ENCODE peak calls at places on chromosomes 13 and 19, in nine cellular contexts. C is heart right ventricle, V is thoracic aorta, W is IMR-90, F is psoas muscle, X is body of pancreas, D is fibroblast of lung, U is Peyer's patch, H is ascending aorta. S is an unnamed sample.

GRCh38 chr13:108609353-108609752 is 20.1 kb upstream of the MYO16 start:
- DNase-seq in C (no peak), V (no peak), W (peak), F (no peak), X (no peak), D (peak), U (no peak), H (no peak), S (no peak)

GRCh38 chr19:51136891-51137551 is 5.1 kb upstream of the SIGLEC7 start:
- DNase-seq in C (no peak), V (no peak), W (no peak), F (no peak), X (no peak), D (no peak), U (no peak), H (no peak), S (no peak)

GRCh38 chr13:24511824-24512207 is 762 bp downstream of the PARP4 start:
- DNase-seq in C (no peak), V (no peak), W (no peak), F (no peak), X (no peak), D (no peak), U (no peak), H (no peak), S (peak)

GRCh38 chr19:38838986-38839761 is 7.6 kb upstream of the ECH1 start:
- DNase-seq in C (no peak), V (no peak), W (no peak), F (no peak), X (no peak), D (no peak), U (no peak), H (no peak), S (no peak)

GRCh38 chr13:113667771-113668490 is 912 bp downstream of the GRK1 start:
- DNase-seq in C (no peak), V (no peak), W (no peak), F (no peak), X (peak), D (no peak), U (peak), H (no peak), S (peak)

GRCh38 chr19:4009990-4010807 is 2.7 kb downstream of the PIAS4 start:
- DNase-seq in C (no peak), V (no peak), W (peak), F (no peak), X (peak), D (peak), U (peak), H (no peak), S (no peak)

GRCh38 chr19:1862068-1862423 is 1.3 kb downstream of the KLF16 start:
- DNase-seq in C (no peak), V (no peak), W (no peak), F (no peak), X (no peak), D (no peak), U (no peak), H (no peak), S (no peak)

GRCh38 chr13:80884031-80884785 is 543.3 kb upstream of the SPRY2 start:
- DNase-seq in C (no peak), V (no peak), W (no peak), F (no peak), X (no peak), D (no peak), U (no peak), H (no peak), S (no peak)

GRCh38 chr13:35191883-35192282 is 249.8 kb downstream of the NBEA start:
- DNase-seq in C (no peak), V (no peak), W (no peak), F (no peak), X (no peak), D (peak), U (no peak), H (no peak), S (no peak)

GRCh38 chr19:7287716-7288115 is 6.5 kb downstream of the INSR start:
- DNase-seq in C (no peak), V (no peak), W (no peak), F (no peak), X (peak), D (no peak), U (no peak), H (no peak), S (no peak)

GRCh38 chr19:35260694-35261304 is 8.0 kb upstream of the USF2 start:
- DNase-seq in C (no peak), V (no peak), W (no peak), F (no peak), X (peak), D (no peak), U (peak), H (no peak), S (no peak)

GRCh38 chr19:11964858-11965645 is at the start of gene ZNF763:
- DNase-seq in C (peak), V (peak), W (peak), F (peak), X (peak), D (peak), U (peak), H (peak), S (peak)

GRCh38 chr19:41696402-41697197 is 8.5 kb upstream of the CEACAM7 start:
- DNase-seq in C (no peak), V (no peak), W (no peak), F (no peak), X (no peak), D (no peak), U (no peak), H (no peak), S (peak)

GRCh38 chr13:100630564-100630963 is 42.0 kb upstream of the GGACT start:
- DNase-seq in C (no peak), V (no peak), W (no peak), F (no peak), X (no peak), D (no peak), U (no peak), H (no peak), S (no peak)

GRCh38 chr13:48334534-48335127 is 31.1 kb downstream of the RB1 start:
- DNase-seq in C (no peak), V (no peak), W (peak), F (no peak), X (no peak), D (peak), U (no peak), H (no peak), S (no peak)

GRCh38 chr13:64688893-64689677 is 2541.1 kb downstream of the PCDH9 start:
- DNase-seq in C (no peak), V (no peak), W (peak), F (no peak), X (no peak), D (peak), U (no peak), H (no peak), S (no peak)

GRCh38 chr13:74931698-74932433 is 550.1 kb downstream of the TBC1D4 start:
- DNase-seq in C (no peak), V (no peak), W (no peak), F (no peak), X (no peak), D (no peak), U (no peak), H (no peak), S (no peak)

GRCh38 chr19:45630463-45630862 is 8.7 kb downstream of the EML2 start:
- DNase-seq in C (no peak), V (no peak), W (peak), F (no peak), X (no peak), D (peak), U (no peak), H (no peak), S (no peak)

GRCh38 chr19:6172074-6172863 is 36.8 kb downstream of the ACSBG2 start:
- DNase-seq in C (no peak), V (no peak), W (no peak), F (no peak), X (no peak), D (no peak), U (no peak), H (no peak), S (no peak)

GRCh38 chr13:96081888-96082287 is 8.0 kb upstream of the HS6ST3 start:
- DNase-seq in C (no peak), V (no peak), W (no peak), F (no peak), X (no peak), D (no peak), U (no peak), H (no peak), S (no peak)

GRCh38 chr19:35223856-35224505 is 4.6 kb downstream of the FAM187B start:
- DNase-seq in C (no peak), V (no peak), W (no peak), F (no peak), X (no peak), D (no peak), U (no peak), H (no peak), S (no peak)

GRCh38 chr13:111434578-111435159 is 114.2 kb downstream of the TEX29 start:
- DNase-seq in C (no peak), V (no peak), W (no peak), F (no peak), X (no peak), D (no peak), U (no peak), H (no peak), S (no peak)

DNA sequence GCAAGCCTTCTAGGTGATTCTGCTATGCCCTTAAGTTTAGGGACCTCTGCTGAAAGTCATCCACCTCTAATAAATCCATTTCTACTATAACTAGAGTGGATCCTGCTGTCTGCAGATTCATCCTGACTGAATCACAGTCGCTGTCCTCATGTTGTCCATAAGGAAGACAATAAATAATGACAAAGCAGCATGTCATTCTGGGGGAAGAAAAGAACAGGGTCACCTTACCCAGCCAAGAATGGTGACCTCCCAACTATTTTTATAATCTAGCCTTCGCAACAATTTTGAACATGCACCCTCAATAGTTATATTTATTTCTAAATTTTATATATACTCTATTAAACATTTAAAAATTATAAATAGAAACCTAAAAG is 45.0 kb upstream of the UBE2L5 start:
- DNase-seq in C (no peak), V (no peak), W (no peak), F (no peak), X (no peak), D (no peak), U (no peak), H (no peak), S (no peak)
- H3K4me3 ChIP-seq in C (no peak), V (no peak), W (no peak), F (no peak), X (no peak), D (no peak), U (no peak), H (no peak), S (no peak)

GRCh38 chr19:10653482-10653731 is 739 bp upstream of the ILF3 start:
- DNase-seq in C (no peak), V (no peak), W (no peak), F (no peak), X (no peak), D (no peak), U (no peak), H (no peak), S (no peak)

GRCh38 chr19:10654610-10655456 is 687 bp downstream of the ILF3 start:
- DNase-seq in C (peak), V (no peak), W (no peak), F (no peak), X (peak), D (no peak), U (peak), H (no peak), S (peak)

GRCh38 chr19:10653732-10654609 is at the start of gene ILF3:
- DNase-seq in C (peak), V (peak), W (peak), F (peak), X (peak), D (peak), U (peak), H (peak), S (peak)

GRCh38 chr19:10651821-10652220 is 2.3 kb upstream of the ILF3 start:
- DNase-seq in C (no peak), V (no peak), W (no peak), F (no peak), X (no peak), D (peak), U (no peak), H (no peak), S (no peak)

GRCh38 chr19:10655457-10656312 is 1.5 kb downstream of the ILF3 start:
- DNase-seq in C (no peak), V (no peak), W (peak), F (no peak), X (peak), D (no peak), U (no peak), H (no peak), S (peak)
- TF ChIP-seq CTCF in C (no peak), V (no peak), W (peak), F (peak), X (no peak), D (peak), U (no peak), H (no peak), S (no peak)

DNA sequence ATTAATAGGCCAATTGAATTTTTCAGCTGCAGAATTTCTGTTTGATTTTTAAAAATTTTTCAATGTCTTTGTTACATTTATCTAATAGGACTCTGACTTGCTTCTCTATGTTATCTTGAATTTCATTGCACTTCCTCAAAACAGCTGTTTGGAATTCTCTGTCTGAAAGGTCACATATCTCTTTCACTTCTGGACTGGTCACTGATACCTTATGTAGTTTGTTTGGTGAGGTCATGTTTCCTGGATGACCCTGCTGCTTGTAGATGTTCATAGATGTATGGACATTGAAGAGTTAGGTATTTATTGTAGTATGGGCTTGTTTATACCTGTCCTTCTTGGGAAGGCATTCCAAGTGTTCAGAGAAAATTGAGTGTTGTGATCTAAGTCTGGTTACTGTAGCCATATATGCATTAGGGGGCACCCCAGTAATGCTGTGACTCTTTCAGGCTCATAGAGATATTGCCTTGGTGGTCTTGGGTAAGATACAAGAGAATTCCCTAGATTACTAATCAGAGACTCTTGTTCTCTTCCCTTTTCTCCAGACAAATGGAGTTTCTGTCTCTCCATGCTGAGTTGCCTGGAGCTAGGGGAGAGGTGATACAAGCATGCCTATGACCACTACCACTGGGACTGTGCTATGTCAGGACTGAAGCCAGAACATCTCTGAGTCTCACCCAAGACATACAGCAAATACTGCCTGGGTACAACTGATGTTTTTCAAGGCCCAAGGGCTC is 27.8 kb downstream of the RFC3 start:
- DNase-seq in C (no peak), V (no peak), W (no peak), F (no peak), X (no peak), D (no peak), U (no peak), H (no peak), S (no peak)
- H3K27ac ChIP-seq in C (no peak), V (no peak), W (no peak), F (no peak), X (no peak), D (no peak), U (no peak), H (no peak), S (no peak)

GRCh38 chr13:97879646-97880297 is 73.7 kb upstream of the IPO5 start:
- DNase-seq in C (no peak), V (no peak), W (peak), F (no peak), X (no peak), D (peak), U (no peak), H (no peak), S (no peak)
- H3K4me3 ChIP-seq in C (no peak), V (no peak), W (no peak), F (no peak), X (no peak), D (no peak), U (no peak), H (no peak), S (no peak)

S was measured in transverse colon.